ENCODE peak calls at places on chromosomes 6 and 20, in seven cellular contexts. X is brain microvascular endothelial cell, K is sigmoid colon, W is tibial artery, V is cardiac fibroblast, Y is heart left ventricle, I is breast epithelium. Q is an unnamed sample.

GRCh38 chr6:108009894-108010293 is 51.9 kb upstream of the SEC63 start:
- DNase-seq in X (no peak), K (no peak), W (no peak), V (no peak), Y (no peak), I (no peak), Q (no peak)

GRCh38 chr6:166364480-166364879 is 18.3 kb downstream of the MPC1 start:
- DNase-seq in X (no peak), K (no peak), W (no peak), V (no peak), Y (no peak), I (no peak), Q (peak; percentile 81)

GRCh38 chr6:70281923-70282902 is 20.7 kb downstream of the COL9A1 start:
- DNase-seq in X (no peak), K (no peak), W (no peak), V (peak; percentile 1), Y (peak; percentile 65), I (no peak), Q (no peak)

GRCh38 chr6:148835920-148836441 is 89.2 kb downstream of the UST start:
- DNase-seq in X (peak; percentile 27), K (no peak), W (no peak), V (peak; percentile 61), Y (no peak), I (no peak), Q (no peak)

GRCh38 chr6:167669870-167670802 is 156.6 kb upstream of the AFDN start:
- DNase-seq in X (no peak), K (peak; percentile 61), W (no peak), V (no peak), Y (no peak), I (no peak), Q (no peak)

GRCh38 chr6:20773822-20774221 is 239.6 kb downstream of the CDKAL1 start:
- DNase-seq in X (no peak), K (no peak), W (no peak), V (no peak), Y (no peak), I (no peak), Q (no peak)

GRCh38 chr6:19287928-19288327 is 549.2 kb upstream of the ID4 start:
- DNase-seq in X (no peak), K (no peak), W (no peak), V (no peak), Y (no peak), I (no peak), Q (no peak)

GRCh38 chr20:37564388-37565133 is 36.9 kb upstream of the BLCAP start:
- DNase-seq in X (peak; percentile 3), K (no peak), W (no peak), V (peak; percentile 26), Y (peak; percentile 69), I (no peak), Q (no peak)

GRCh38 chr20:43988867-43989266 is 74.2 kb downstream of the TOX2 start:
- DNase-seq in X (peak; percentile 13), K (no peak), W (no peak), V (no peak), Y (no peak), I (no peak), Q (no peak)

GRCh38 chr20:63317061-63317460 is 24.1 kb downstream of the COL20A1 start:
- DNase-seq in X (no peak), K (peak; percentile 25), W (no peak), V (no peak), Y (no peak), I (no peak), Q (peak; percentile 11)

GRCh38 chr6:158772851-158773371 is 46.3 kb downstream of the EZR start:
- DNase-seq in X (no peak), K (peak; percentile 28), W (no peak), V (peak; percentile 46), Y (no peak), I (no peak), Q (no peak)

GRCh38 chr20:57003012-57003411 is 263.4 kb downstream of the BMP7 start:
- DNase-seq in X (no peak), K (no peak), W (no peak), V (no peak), Y (no peak), I (no peak), Q (no peak)

GRCh38 chr20:31968299-31969126 is 562 bp downstream of the XKR7 start:
- DNase-seq in X (peak; percentile 48), K (no peak), W (peak; percentile 57), V (peak; percentile 73), Y (peak; percentile 87), I (no peak), Q (no peak)

GRCh38 chr6:95636552-95637376 is 59.4 kb downstream of the MANEA start:
- DNase-seq in X (no peak), K (no peak), W (no peak), V (no peak), Y (no peak), I (no peak), Q (no peak)

GRCh38 chr6:88499845-88500699 is 333.9 kb upstream of the CNR1 start:
- DNase-seq in X (no peak), K (no peak), W (no peak), V (no peak), Y (no peak), I (no peak), Q (no peak)

GRCh38 chr6:154165488-154165887 is 126.4 kb downstream of the OPRM1 start:
- DNase-seq in X (no peak), K (no peak), W (no peak), V (no peak), Y (no peak), I (no peak), Q (no peak)

GRCh38 chr20:63254536-63255384 is 497 bp upstream of the NKAIN4 start:
- DNase-seq in X (no peak), K (no peak), W (no peak), V (no peak), Y (no peak), I (no peak), Q (no peak)

GRCh38 chr6:109453594-109454482 is 1.7 kb downstream of the MICAL1 start:
- DNase-seq in X (no peak), K (peak; percentile 66), W (peak; percentile 60), V (peak; percentile 51), Y (no peak), I (no peak), Q (peak; percentile 63)

GRCh38 chr20:44773070-44773829 is 27.6 kb downstream of the KCNK15 start:
- DNase-seq in X (no peak), K (no peak), W (no peak), V (no peak), Y (no peak), I (no peak), Q (no peak)

GRCh38 chr20:7836076-7836475 is 104.2 kb downstream of the HAO1 start:
- DNase-seq in X (no peak), K (no peak), W (no peak), V (no peak), Y (no peak), I (no peak), Q (no peak)

DNA sequence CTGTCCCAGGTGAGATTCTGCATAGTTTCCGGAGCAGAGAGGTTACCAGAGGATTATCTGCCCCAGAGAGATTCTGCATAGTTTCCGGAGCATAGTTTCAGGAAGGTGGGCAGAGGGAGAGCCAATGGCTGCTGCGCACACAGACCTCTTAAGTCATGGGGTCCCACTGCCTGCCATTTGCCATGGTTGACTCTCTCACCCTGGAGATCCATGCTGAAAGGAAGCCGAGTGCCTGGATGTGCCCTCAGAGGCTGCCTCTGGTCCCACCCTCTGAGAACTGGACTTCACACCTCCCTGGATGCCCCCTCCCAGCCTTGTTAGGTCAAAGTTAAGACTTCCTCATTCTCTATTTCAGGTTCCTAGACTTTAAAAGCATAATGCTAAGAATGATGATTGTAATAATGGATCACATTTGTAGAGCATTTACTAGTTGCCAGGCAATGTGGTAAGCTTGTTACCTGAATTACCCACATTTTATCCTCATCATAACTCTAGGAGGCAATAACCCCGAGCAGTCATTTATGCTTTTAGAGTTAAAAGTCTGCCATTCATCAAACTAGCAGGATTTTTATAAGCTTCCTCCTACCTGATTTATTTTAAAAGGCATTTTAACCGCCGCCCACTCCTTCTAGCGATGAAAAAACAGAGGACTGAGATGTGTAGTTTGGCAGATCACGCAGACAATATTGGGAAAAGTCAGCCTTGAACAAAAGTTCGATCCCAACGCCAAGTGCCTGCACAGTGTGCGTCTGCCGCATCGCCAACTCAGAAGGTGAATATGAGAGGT is 11.9 kb downstream of the SERPINB9 start:
- DNase-seq in X (no peak), K (no peak), W (no peak), V (no peak), Y (no peak), I (no peak), Q (no peak)
- H3K4me3 ChIP-seq in X (no peak overlapping the region), K (no peak overlapping the region), W (no peak overlapping the region), V (no peak overlapping the region), Y (no peak overlapping the region), I (no peak overlapping the region), Q (no peak overlapping the region)

DNA sequence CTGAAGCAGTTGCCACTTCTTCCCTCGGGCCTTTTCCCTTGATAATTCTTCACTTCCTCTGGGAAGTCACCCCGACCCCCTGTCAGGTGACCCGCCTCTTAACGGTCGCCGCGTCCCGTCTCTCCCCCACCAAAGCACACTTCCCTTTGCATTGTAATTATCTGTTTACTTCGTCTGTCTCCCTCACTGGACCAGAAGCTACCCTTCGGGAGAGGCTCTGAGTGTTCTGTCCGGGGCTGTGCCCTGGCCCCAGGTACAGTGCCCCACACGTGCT is 771 bp upstream of the SNAI1 start:
- DNase-seq in X (no peak), K (no peak), W (no peak), V (no peak), Y (no peak), I (no peak), Q (no peak)
- H3K4me3 ChIP-seq in X (peak overlapping the region; percentile 39), K (no peak overlapping the region), W (peak overlapping the region; percentile 54), V (no peak overlapping the region), Y (peak overlapping the region; percentile 58), I (peak overlapping the region; percentile 59), Q (no peak overlapping the region)

DNA sequence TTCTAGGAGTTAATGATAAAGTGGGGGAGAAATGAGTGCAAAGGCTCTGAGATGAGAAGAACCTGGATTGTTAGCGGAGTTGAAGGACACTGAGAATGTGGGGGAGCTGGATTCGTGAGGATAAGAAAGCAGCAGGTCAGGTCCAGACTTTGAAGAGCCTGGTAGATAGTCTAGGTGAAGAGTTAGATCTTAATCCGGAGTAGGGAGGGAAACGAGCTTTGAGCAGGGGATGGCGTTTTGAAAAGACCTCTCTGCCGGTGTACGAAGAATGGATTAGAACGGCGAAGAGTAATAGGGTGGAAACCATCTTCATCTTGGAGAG is 487 bp upstream of the PHF20 start:
- DNase-seq in X (no peak), K (no peak), W (no peak), V (no peak), Y (no peak), I (no peak), Q (no peak)
- H3K4me3 ChIP-seq in X (peak overlapping the region; percentile 9), K (no peak overlapping the region), W (peak overlapping the region; percentile 87), V (no peak overlapping the region), Y (peak overlapping the region; percentile 77), I (peak overlapping the region; percentile 76), Q (peak overlapping the region; percentile 85)

DNA sequence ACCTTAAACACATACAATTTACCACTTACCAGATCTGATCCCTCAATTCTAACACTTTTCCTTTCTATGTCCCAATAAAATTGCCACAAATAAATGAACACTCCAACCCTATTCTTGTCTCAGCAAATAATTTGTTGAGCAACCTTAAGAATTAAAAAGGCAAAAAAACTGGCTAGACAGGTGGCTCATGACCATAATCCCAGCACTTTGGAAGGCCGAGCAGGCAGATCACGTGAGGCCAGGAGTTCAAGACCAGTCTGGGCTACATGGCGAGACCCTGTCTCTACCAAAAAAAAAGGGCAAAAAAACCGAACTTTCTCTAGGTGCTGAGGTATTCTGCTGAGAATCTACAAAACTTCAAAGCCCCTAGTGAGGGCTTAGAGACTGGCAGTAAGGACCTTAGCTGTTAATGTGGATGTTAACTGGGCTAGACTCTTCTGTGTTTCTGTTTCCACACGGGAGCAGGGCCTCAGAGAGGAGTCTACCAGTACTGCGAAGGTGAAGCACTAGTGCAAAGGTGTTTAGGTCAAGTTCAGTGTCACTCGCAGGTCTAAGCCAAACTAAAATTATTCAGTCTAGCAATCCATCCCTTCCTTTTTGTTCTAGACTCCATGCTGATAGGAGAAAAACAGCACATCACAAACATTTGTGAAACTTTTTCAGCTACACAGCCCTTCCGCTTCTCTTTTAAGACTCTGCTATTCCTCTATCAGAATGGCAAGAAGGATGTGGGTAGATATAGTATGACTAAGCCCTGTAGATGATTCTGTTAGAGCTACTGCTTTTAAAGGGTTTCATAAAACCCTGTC is 2.6 kb downstream of the FASTKD5 start:
- DNase-seq in X (no peak), K (no peak), W (no peak), V (peak; percentile 18), Y (no peak), I (no peak), Q (no peak)
- H3K4me3 ChIP-seq in X (no peak overlapping the region), K (no peak overlapping the region), W (no peak overlapping the region), V (no peak overlapping the region), Y (no peak overlapping the region), I (no peak overlapping the region), Q (no peak overlapping the region)

Q was measured in ascending aorta.